ENCODE peak calls at places on chromosomes 4 and X, in ten cellular contexts. Y is left lung; T is Panc1; S is CD8-positive, alpha-beta T cell; B is HepG2; I is uterus; Z is NT2/D1; E is NB4; H is thoracic aorta; D is adipocyte. G is an unnamed sample.

GRCh38 chr4:28167411-28167810 is 1306.8 kb downstream of the STIM2 start:
- DNase-seq in Y (no peak), T (no peak), S (no peak), B (no peak), I (no peak), Z (no peak), E (no peak), H (no peak), D (no peak), G (no peak)

GRCh38 chrX:44012484-44013096 is 39.4 kb upstream of the NDP start:
- DNase-seq in Y (peak; percentile 56), T (peak; percentile 84), S (no peak), B (no peak), I (no peak), Z (no peak), E (peak; percentile 93), H (peak; percentile 7), D (peak; percentile 69), G (no peak)

GRCh38 chrX:118179161-118179560 is 62.6 kb upstream of the KLHL13 start:
- DNase-seq in Y (no peak), T (no peak), S (no peak), B (no peak), I (no peak), Z (no peak), E (no peak), H (no peak), D (no peak), G (no peak)

GRCh38 chr4:186957952-186958555 is 234.4 kb upstream of the FAT1 start:
- DNase-seq in Y (no peak), T (no peak), S (no peak), B (no peak), I (no peak), Z (no peak), E (no peak), H (no peak), D (no peak), G (no peak)

GRCh38 chrX:153974726-153975286 is 2.3 kb downstream of the TMEM187 start:
- DNase-seq in Y (no peak), T (no peak), S (no peak), B (peak; percentile 67), I (no peak), Z (no peak), E (peak; percentile 65), H (no peak), D (no peak), G (no peak)

GRCh38 chr4:101157415-101158135 is 189.8 kb downstream of the PPP3CA start:
- DNase-seq in Y (no peak), T (no peak), S (no peak), B (no peak), I (no peak), Z (no peak), E (no peak), H (no peak), D (peak; percentile 52), G (no peak)

GRCh38 chrX:24862343-24862742 is 153.4 kb downstream of the ARX start:
- DNase-seq in Y (no peak), T (no peak), S (no peak), B (no peak), I (no peak), Z (no peak), E (no peak), H (no peak), D (peak; percentile 59), G (no peak)

GRCh38 chr4:1137850-1138249 is 24.5 kb upstream of the RNF212 start:
- DNase-seq in Y (no peak), T (no peak), S (no peak), B (no peak), I (no peak), Z (no peak), E (peak; percentile 78), H (no peak), D (no peak), G (no peak)

DNA sequence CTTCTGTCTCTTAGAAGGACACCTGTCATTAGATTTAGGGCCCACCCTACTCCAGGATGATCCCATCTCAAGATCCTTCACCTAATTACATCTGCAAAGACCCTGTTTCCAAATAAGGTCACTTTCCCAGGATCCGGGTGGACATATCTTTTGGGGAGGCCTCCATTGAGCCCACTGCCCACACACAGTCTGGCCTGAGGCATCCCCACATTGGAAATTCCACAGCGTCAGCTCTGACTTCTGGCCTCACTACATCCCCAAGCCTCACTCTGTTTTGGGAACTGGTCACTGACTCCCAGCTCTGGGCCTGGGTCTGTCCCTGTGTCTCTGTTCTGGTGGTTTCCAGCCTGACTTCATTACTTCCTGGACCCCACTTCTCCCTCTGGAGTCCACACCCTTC is 285.5 kb downstream of the CRLF2 start:
- DNase-seq in Y (no peak), T (no peak), S (peak; percentile 1), B (no peak), I (no peak), Z (no peak), E (no peak), H (no peak), D (no peak), G (no peak)
- H3K4me3 ChIP-seq in Y (no peak overlapping the region), T (no peak overlapping the region), S (no peak overlapping the region), B (no peak overlapping the region), I (no peak overlapping the region), Z (no peak overlapping the region), E (no peak overlapping the region), H (no peak overlapping the region), D (no peak overlapping the region), G (no peak overlapping the region)

GRCh38 chr4:87525636-87526035 is 3.5 kb downstream of the SPARCL1 start:
- DNase-seq in Y (no peak), T (no peak), S (no peak), B (no peak), I (peak; percentile 71), Z (no peak), E (no peak), H (no peak), D (peak; percentile 46), G (no peak)

GRCh38 chr4:87532109-87532508 is 2.9 kb upstream of the SPARCL1 start:
- DNase-seq in Y (no peak), T (no peak), S (no peak), B (no peak), I (no peak), Z (no peak), E (no peak), H (no peak), D (no peak), G (no peak)

GRCh38 chr4:87527446-87528240 is 1.5 kb downstream of the SPARCL1 start:
- DNase-seq in Y (no peak), T (no peak), S (no peak), B (no peak), I (peak; percentile 63), Z (no peak), E (no peak), H (no peak), D (no peak), G (no peak)

GRCh38 chr4:87530868-87531267 is 1.7 kb upstream of the SPARCL1 start:
- DNase-seq in Y (no peak), T (no peak), S (no peak), B (no peak), I (peak; percentile 96), Z (no peak), E (no peak), H (peak; percentile 14), D (peak; percentile 53), G (no peak)

DNA sequence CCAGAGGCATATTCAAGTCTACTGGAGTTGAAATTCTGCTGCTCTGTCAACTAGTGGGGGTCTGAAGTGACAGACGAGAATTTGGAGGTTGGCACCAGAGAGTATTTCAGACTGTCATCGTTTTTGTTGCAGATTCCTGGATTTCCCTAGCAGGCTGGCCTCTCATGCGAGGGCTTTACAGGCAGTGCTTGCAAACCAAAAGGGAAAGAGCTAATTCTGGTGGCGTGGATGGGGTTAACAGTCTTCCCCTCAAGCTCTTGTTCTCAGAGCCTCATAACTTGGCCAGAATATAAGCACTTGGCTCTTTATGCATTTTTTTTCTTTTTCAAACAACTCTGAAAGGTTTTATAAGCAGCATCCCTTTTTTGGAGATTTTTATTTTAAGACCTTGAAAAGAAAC is at the start of gene SPARCL1:
- DNase-seq in Y (no peak), T (no peak), S (no peak), B (no peak), I (peak; percentile 79), Z (no peak), E (no peak), H (no peak), D (peak; percentile 28), G (no peak)
- H3K4me3 ChIP-seq in Y (peak within 1 kb of the TSS; percentile 36), T (no peak within 1 kb of the TSS), S (no peak within 1 kb of the TSS), B (no peak within 1 kb of the TSS), I (peak within 1 kb of the TSS; percentile 43), Z (no peak within 1 kb of the TSS), E (no peak within 1 kb of the TSS), H (peak within 1 kb of the TSS; percentile 79), D (no peak within 1 kb of the TSS), G (no peak within 1 kb of the TSS)

DNA sequence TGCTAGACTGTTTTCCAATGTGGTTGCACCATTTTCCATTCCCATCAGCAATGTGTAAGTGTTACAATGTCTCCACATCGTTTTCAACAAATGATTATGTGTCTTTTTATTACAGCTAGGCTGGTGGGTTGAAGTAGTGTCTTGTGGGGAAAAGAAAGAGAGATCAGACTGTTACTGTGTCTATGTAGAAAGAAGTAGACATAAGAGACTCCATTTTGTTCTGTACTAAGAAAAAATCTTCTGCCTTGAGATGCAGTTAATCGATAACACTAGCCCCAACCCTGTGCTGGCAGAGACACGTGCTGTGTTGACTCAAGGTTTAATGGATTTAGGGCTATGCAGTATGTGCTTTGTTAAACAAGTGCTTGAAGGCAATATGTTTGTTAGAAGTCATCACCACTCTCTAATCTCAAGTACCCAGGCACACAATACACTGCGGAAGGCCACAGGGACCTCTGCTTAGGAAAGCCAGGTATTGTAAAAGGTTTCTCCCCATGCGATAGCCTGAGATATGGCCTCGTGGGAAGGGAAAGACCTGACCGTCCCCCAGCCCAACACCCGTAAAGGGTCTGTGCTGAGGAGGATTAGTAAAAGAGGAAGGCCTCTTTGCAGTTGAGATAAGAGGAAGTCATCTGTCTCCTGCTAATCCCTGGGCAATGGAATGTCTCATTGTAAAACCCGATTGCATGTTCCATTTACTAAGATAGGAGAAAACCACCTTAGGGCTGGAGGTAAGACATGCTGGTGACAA is 23.0 kb upstream of the UGT2B15 start:
- DNase-seq in Y (no peak), T (no peak), S (no peak), B (no peak), I (no peak), Z (no peak), E (peak; percentile 37), H (no peak), D (no peak), G (no peak)
- H3K4me3 ChIP-seq in Y (no peak overlapping the region), T (no peak overlapping the region), S (no peak overlapping the region), B (no peak overlapping the region), I (no peak overlapping the region), Z (no peak overlapping the region), E (no peak overlapping the region), H (no peak overlapping the region), D (no peak overlapping the region), G (no peak overlapping the region)

GRCh38 chrX:7921750-7922149 is 5.5 kb downstream of the PNPLA4 start:
- DNase-seq in Y (no peak), T (no peak), S (no peak), B (no peak), I (no peak), Z (no peak), E (no peak), H (no peak), D (no peak), G (no peak)

GRCh38 chrX:7927259-7928167 is at the start of gene PNPLA4:
- DNase-seq in Y (peak; percentile 92), T (no peak), S (peak; percentile 92), B (peak; percentile 71), I (peak; percentile 66), Z (peak; percentile 74), E (peak; percentile 91), H (peak; percentile 10), D (peak; percentile 56), G (peak; percentile 51)

GRCh38 chrX:7926914-7927258 is 327 bp downstream of the PNPLA4 start:
- DNase-seq in Y (no peak), T (no peak), S (no peak), B (no peak), I (no peak), Z (no peak), E (no peak), H (no peak), D (no peak), G (no peak)

GRCh38 chrX:7925867-7926472 is 1.2 kb downstream of the PNPLA4 start:
- DNase-seq in Y (peak; percentile 44), T (no peak), S (peak; percentile 74), B (peak; percentile 53), I (peak; percentile 20), Z (peak; percentile 64), E (peak; percentile 81), H (no peak), D (peak; percentile 69), G (peak; percentile 14)

GRCh38 chrX:7926501-7926900 is 712 bp downstream of the PNPLA4 start:
- DNase-seq in Y (no peak), T (no peak), S (no peak), B (no peak), I (no peak), Z (no peak), E (no peak), H (no peak), D (peak; percentile 14), G (no peak)
- H3K4me3 ChIP-seq in Y (peak overlapping the region; percentile 47), T (peak overlapping the region; percentile 35), S (peak overlapping the region; percentile 85), B (peak overlapping the region; percentile 81), I (peak overlapping the region; percentile 57), Z (peak overlapping the region; percentile 64), E (peak overlapping the region; percentile 88), H (peak overlapping the region; percentile 78), D (peak overlapping the region; percentile 93), G (peak overlapping the region; percentile 78)